ENCODE peak calls at places on chromosomes 1 and 21, in four cellular contexts. Z is A549, K is HCT116, O is GM12878. D is an unnamed sample.
A peak's percentile ranks its signal among the peaks of the same experiment; 100 is the strongest.

GRCh38 chr1:89261926-89262540 is 10.6 kb downstream of the GBP5 start:
- DNase-seq in K (peak; percentile 18), O (no peak), Z (no peak), D (no peak)

GRCh38 chr1:32494196-32494595 is 29.3 kb downstream of the ZBTB8B start:
- DNase-seq in K (no peak), Z (no peak), O (no peak), D (no peak)

GRCh38 chr1:43292151-43292550 is 6.8 kb upstream of the C1orf210 start:
- DNase-seq in Z (no peak), O (no peak), K (no peak), D (no peak)

GRCh38 chr1:151715726-151716404 is 738 bp downstream of the CELF3 start:
- DNase-seq in Z (no peak), O (no peak), K (no peak), D (peak; percentile 33)

GRCh38 chr1:46152021-46152420 is 19.6 kb upstream of the PIK3R3 start:
- DNase-seq in O (no peak), Z (no peak), K (no peak), D (no peak)

GRCh38 chr21:46100020-46100419 is 2.1 kb downstream of the COL6A2 start:
- DNase-seq in K (no peak), O (no peak), Z (no peak), D (no peak)

GRCh38 chr1:197367631-197368030 is 99.6 kb downstream of the CRB1 start:
- DNase-seq in Z (no peak), K (no peak), O (no peak), D (no peak)

GRCh38 chr1:94406446-94406845 is 11.7 kb upstream of the ABCD3 start:
- DNase-seq in K (no peak), Z (no peak), O (no peak), D (no peak)

GRCh38 chr1:108842525-108843181 is 14.2 kb downstream of the AKNAD1 start:
- DNase-seq in O (no peak), K (no peak), Z (no peak), D (no peak)

GRCh38 chr1:84750110-84750509 is 59.8 kb upstream of the SSX2IP start:
- DNase-seq in K (no peak), Z (no peak), O (no peak), D (no peak)

GRCh38 chr1:3251099-3251809 is 182.3 kb downstream of the PRDM16 start:
- DNase-seq in K (no peak), O (no peak), Z (no peak), D (no peak)

GRCh38 chr1:220631238-220631842 is 58.8 kb upstream of the C1orf115 start:
- DNase-seq in Z (peak; percentile 6), O (no peak), K (no peak), D (no peak)

GRCh38 chr1:241061062-241061461 is 295.9 kb downstream of the RGS7 start:
- DNase-seq in K (no peak), O (no peak), Z (no peak), D (no peak)

GRCh38 chr1:107525961-107526360 is 385.1 kb downstream of the NTNG1 start:
- DNase-seq in O (no peak), K (no peak), Z (no peak), D (no peak)

GRCh38 chr1:87330201-87330953 is 1.7 kb downstream of the LMO4 start:
- DNase-seq in O (no peak), K (no peak), Z (no peak), D (peak; percentile 62)

GRCh38 chr1:101918277-101918676 is 78.4 kb downstream of the OLFM3 start:
- DNase-seq in O (no peak), Z (no peak), K (no peak), D (peak; percentile 1)

GRCh38 chr1:164320780-164321683 is 238.0 kb upstream of the PBX1 start:
- DNase-seq in Z (no peak), O (no peak), K (no peak), D (no peak)

GRCh38 chr1:200740291-200741212 is 1.9 kb downstream of the CAMSAP2 start:
- DNase-seq in Z (no peak), K (no peak), O (no peak), D (no peak)
- H3K4me3 ChIP-seq in Z (peak overlapping the region; percentile 91), K (peak overlapping the region; percentile 82), O (peak overlapping the region; percentile 99), D (no peak overlapping the region)

DNA sequence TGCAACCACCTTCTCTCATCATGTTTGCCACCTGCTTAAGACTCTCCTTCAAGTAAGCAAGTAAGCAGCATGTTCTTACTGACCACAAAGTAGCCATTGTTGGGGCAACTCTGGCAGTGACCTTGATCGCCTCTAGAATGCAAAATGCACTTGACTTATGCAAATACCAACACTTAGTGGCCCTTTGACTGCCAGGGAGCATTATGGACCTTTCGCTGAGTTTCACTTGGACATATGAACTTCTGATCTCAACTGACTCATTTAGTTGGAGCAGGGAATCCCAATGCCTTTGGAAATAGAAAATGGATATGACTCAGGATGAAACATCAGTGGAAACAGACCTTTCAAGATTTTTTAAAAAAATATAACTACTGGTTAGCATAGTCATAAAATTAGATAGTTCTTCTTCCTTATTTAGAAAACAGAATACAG is 6.1 kb upstream of the PLA2G5 start:
- DNase-seq in Z (no peak), K (no peak), O (no peak), D (no peak)
- TF ChIP-seq MAX in Z (no peak), K (no peak), O (no peak), D (no peak)

DNA sequence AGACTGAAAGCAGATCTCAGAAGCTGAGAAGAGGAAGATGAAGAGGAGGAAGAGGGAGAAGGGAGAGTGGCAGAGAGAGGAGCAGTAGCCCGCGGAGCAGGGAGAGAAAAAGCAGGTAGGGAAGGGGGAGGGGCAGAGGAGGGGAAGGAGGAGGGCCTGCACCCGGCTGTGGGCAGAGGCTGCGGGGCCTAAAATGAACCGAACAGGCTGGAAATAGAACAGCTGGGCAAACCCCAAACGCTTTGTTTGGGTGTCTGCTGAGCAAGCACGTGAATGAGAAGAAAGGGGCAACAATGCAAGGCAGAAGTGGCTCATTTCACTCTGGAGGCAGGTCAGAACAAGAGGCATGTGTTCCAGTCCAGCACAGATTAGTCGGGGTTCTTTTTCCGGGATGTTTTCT is 33.5 kb downstream of the KCNC4 start:
- DNase-seq in O (no peak), K (no peak), Z (no peak), D (peak; percentile 33)
- TF ChIP-seq POLR2A in O (no peak), K (no peak), Z (no peak), D (no peak)

GRCh38 chr1:2134604-2135307 is 59.8 kb downstream of the FAAP20 start:
- DNase-seq in K (no peak), Z (no peak), O (no peak), D (no peak)
- H3K4me3 ChIP-seq in K (no peak overlapping the region), Z (no peak overlapping the region), O (no peak overlapping the region), D (no peak overlapping the region)

GRCh38 chr1:182611787-182612186 is 7.6 kb upstream of the RGS16 start:
- DNase-seq in Z (no peak), O (no peak), K (no peak), D (no peak)
- TF ChIP-seq MAX in Z (no peak), O (no peak), K (no peak), D (no peak)

GRCh38 chr1:16244650-16245285 is 7.8 kb upstream of the CPLANE2 start:
- DNase-seq in K (no peak), Z (no peak), O (no peak), D (no peak)

GRCh38 chr1:16243408-16243690 is 6.4 kb upstream of the CPLANE2 start:
- DNase-seq in O (no peak), Z (no peak), K (no peak), D (no peak)

GRCh38 chr1:16245476-16246196 is 8.7 kb upstream of the CPLANE2 start:
- DNase-seq in K (no peak), O (no peak), Z (no peak), D (no peak)

GRCh38 chr1:16242556-16243407 is 5.8 kb upstream of the CPLANE2 start:
- DNase-seq in Z (no peak), K (no peak), O (no peak), D (no peak)

DNA sequence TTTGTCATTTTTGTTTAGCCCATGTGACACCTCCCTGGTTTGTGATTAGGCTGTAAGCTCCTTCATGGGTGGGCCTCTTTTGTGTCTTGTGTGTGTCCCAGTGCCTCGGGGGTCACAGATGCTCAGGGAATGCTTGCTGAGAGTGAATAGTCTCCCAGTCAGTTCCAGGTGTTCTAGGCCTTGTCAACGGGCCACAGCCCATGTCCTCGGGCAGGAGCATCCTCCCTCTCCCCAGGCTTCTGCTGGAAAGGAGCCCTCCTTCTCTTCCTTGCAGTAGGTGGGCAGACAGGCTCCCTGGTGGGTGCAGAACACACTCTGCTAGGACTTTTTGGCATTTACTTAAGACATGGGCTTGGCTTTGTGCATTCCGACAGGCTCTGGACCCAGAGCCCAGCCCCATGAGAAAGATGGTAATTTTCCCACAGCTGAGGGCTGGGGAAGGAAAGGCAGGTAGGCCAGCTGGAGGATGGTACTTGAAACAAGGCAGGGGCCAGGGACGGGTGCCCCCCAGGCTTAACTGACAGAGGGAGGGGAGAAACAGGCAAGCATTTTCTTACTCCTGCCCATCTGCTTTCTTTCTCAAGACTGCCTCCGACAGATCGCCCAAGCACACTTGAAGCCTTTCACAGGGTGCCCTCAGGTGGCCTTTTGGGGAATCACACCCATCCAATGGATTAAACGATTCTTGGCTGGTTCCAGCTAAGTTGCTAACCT is 7.1 kb upstream of the CPLANE2 start:
- DNase-seq in K (peak; percentile 65), Z (peak; percentile 79), O (peak; percentile 21), D (peak; percentile 82)
- TF ChIP-seq POLR2A in K (no peak), Z (no peak), O (no peak), D (no peak)

DNA sequence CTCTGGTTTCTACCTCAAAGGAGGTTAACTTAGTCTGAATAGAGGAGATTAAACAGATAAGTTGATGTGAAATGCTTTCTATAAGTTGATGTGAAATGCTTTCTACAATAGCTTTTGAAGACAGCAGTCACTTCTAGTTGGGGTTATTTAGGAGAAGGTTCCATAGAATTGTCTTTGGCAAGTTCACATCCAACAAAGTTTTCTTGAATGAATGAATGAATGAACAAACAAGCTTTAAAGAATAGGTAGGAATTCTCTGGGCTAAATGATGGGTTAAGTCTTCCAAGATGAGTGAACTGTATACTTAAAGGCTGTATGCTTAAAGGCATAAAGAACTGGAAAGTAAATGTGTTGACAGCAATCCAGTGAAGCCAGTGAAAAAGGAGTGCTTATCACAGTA is 1.9 kb downstream of the CDC73 start:
- DNase-seq in O (no peak), K (no peak), Z (no peak), D (no peak)
- H3K4me3 ChIP-seq in O (peak overlapping the region; percentile 91), K (peak overlapping the region; percentile 76), Z (peak overlapping the region; percentile 2), D (peak overlapping the region; percentile 99)

GRCh38 chr1:208520700-208521099 is 276.5 kb upstream of the PLXNA2 start:
- DNase-seq in K (no peak), O (no peak), Z (no peak), D (no peak)
- TF ChIP-seq MAX in K (no peak), O (no peak), Z (no peak), D (no peak)

DNA sequence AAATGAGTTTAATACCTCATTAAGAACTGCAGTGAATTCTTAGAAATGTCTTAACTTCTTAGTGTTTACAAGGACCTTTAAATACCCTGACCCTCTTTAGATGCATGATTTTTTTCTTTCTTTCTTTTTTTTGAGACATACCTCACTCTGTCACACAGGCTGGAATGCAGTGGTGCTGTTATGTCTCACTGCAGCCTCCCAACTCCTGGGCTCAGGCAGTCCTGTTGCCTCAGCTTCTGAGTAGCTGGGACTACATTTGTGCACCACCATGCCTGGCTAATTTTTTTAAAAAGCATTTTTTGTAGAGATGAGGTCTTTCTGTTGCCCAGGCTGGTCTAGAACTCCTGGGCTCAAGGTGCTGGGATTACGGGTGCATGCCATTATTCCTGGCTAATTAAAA is 191.8 kb downstream of the RPS6KC1 start:
- DNase-seq in Z (no peak), O (no peak), K (no peak), D (no peak)
- TF ChIP-seq POLR2A in Z (no peak), O (no peak), K (no peak), D (no peak)

D was measured in NB4.